ENCODE peak calls at places on chromosomes 3 and 15, in five cellular contexts. J is NCI-H2081, X is left ventricle myocardium inferior, A is ELF-1, Q is T-helper 17 cell. R is an unnamed sample.

GRCh38 chr3:142159083-142159740 is 9.9 kb upstream of the TFDP2 start:
- DNase-seq in X (no peak), A (no peak), Q (no peak), J (no peak), R (no peak)

GRCh38 chr3:52532838-52533622 is 627 bp downstream of the NT5DC2 start:
- DNase-seq in X (no peak), Q (no peak), A (peak), J (peak), R (no peak)

GRCh38 chr3:123110238-123110952 is 43.6 kb downstream of the PDIA5 start:
- DNase-seq in J (peak), Q (no peak), X (no peak), A (no peak), R (no peak)

GRCh38 chr15:40762919-40763800 is 708 bp upstream of the GCHFR start:
- DNase-seq in X (peak), A (peak), J (peak), Q (peak), R (no peak)

GRCh38 chr3:155398046-155398445 is 104.6 kb upstream of the STRIT1 start:
- DNase-seq in Q (no peak), J (no peak), A (no peak), X (no peak), R (no peak)

GRCh38 chr3:66437341-66437929 is 63.4 kb downstream of the LRIG1 start:
- DNase-seq in A (no peak), X (no peak), Q (no peak), J (no peak), R (no peak)

GRCh38 chr3:169552533-169552932 is 111.0 kb downstream of the MECOM start:
- DNase-seq in Q (no peak), J (no peak), A (no peak), X (no peak), R (no peak)

GRCh38 chr3:99659965-99660364 is 21.6 kb downstream of the COL8A1 start:
- DNase-seq in Q (no peak), J (no peak), X (no peak), A (no peak), R (no peak)